ENCODE peak calls at places on chromosomes 6 and 20, in nine cellular contexts. F is endothelial cell of umbilical vein, B is K562, Z is heart left ventricle, A is ovary, L is upper lobe of left lung, R is tibial nerve, S is gastrocnemius medialis, C is Peyer's patch. M is an unnamed sample.
A peak's percentile ranks its signal among the peaks of the same experiment; 100 is the strongest.

GRCh38 chr6:79949235-79949634 is 1.9 kb upstream of the ELOVL4 start:
- DNase-seq in A (peak; percentile 33), C (no peak), S (no peak), Z (no peak), L (peak; percentile 63), B (peak; percentile 33), R (no peak), F (peak; percentile 53), M (peak; percentile 29)

GRCh38 chr6:159008656-159009288 is 8.8 kb upstream of the RSPH3 start:
- DNase-seq in B (no peak), S (no peak), F (peak; percentile 30), A (no peak), R (no peak), L (no peak), C (no peak), Z (no peak), M (no peak)

GRCh38 chr20:5402903-5403531 is 86.3 kb upstream of the PROKR2 start:
- DNase-seq in R (no peak), S (no peak), A (no peak), C (no peak), L (no peak), Z (no peak), F (peak; percentile 30), B (peak; percentile 23), M (no peak)

GRCh38 chr6:110897433-110897832 is 22.8 kb downstream of the AMD1 start:
- DNase-seq in A (no peak), S (no peak), C (no peak), B (no peak), F (no peak), R (no peak), L (no peak), Z (no peak), M (no peak)

GRCh38 chr6:72622094-72622540 is 253 bp downstream of the KCNQ5 start:
- DNase-seq in B (peak; percentile 50), Z (peak; percentile 6), C (no peak), R (no peak), S (no peak), L (peak; percentile 30), F (no peak), A (no peak), M (no peak)

GRCh38 chr6:85418059-85418458 is 31.8 kb upstream of the NT5E start:
- DNase-seq in S (no peak), B (no peak), L (no peak), R (no peak), A (no peak), Z (no peak), F (peak; percentile 50), C (no peak), M (no peak)

GRCh38 chr6:130742282-130742681 is 84.9 kb upstream of the SMLR1 start:
- DNase-seq in C (no peak), F (no peak), B (no peak), A (no peak), R (no peak), L (no peak), S (no peak), Z (no peak), M (no peak)

GRCh38 chr6:107819976-107820551 is 4.0 kb downstream of the SCML4 start:
- DNase-seq in C (no peak), A (no peak), Z (no peak), B (no peak), S (no peak), L (no peak), F (no peak), R (no peak), M (no peak)

GRCh38 chr20:41738584-41739193 is 120.5 kb upstream of the CHD6 start:
- DNase-seq in S (peak; percentile 12), R (no peak), F (peak; percentile 38), Z (peak; percentile 21), C (no peak), L (peak; percentile 35), A (peak; percentile 42), B (peak; percentile 61), M (peak; percentile 80)

DNA sequence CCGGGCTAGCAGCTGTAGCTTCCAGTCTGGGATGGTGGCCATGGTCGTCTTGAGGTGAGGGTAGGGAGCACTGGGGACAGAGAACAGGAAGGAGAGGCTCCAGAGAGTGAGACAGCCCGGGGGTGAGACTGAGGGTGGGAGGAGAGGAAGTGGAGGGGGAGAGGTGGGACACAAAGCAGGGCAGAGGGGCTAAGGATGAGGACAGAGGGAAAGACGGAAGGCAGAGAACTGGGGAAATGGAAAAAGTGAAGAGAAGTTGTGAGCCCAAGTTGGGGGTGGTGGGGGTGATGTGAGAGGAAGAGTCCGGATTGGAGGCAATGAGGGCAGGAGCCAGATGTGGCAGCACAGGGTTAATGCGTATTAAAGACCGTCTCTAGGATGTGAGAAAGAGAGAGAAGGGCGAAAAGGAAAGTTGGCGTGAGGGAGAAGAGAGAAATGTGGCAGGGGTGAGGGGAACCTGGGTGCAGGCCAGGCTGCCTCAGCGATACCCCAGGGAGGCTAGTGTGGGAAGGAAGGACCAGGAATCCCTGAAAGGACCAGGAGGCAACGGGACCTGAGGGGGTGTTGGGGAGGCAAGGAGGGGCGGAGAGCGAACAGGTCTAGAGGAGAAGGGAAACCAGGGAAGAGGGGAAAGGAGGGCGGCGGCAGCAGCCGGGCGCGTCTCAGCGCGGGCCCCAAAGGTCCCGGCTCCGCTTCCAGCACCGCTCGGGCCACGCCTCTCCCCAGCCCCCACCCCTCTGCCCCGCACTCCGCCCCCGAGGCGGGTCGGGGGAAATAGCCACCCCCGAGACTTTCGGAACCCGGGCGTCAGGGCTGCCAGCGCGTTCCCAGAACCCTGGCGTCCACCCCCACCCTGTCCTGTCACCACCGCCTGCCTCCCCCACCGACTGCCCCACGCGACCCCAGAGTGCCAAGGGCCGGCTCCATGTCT is at the start of gene PPP1R18:
- DNase-seq in C (peak; percentile 79), L (peak; percentile 89), Z (peak; percentile 90), F (peak; percentile 28), A (peak; percentile 87), B (peak; percentile 82), R (peak; percentile 72), S (peak; percentile 60), M (peak; percentile 82)
- TF ChIP-seq POLR2A in C (no peak), L (no peak), Z (no peak), F (peak; percentile 88), A (peak; percentile 17), B (peak; percentile 64), R (no peak), S (peak; percentile 13), M (peak; percentile 40)

DNA sequence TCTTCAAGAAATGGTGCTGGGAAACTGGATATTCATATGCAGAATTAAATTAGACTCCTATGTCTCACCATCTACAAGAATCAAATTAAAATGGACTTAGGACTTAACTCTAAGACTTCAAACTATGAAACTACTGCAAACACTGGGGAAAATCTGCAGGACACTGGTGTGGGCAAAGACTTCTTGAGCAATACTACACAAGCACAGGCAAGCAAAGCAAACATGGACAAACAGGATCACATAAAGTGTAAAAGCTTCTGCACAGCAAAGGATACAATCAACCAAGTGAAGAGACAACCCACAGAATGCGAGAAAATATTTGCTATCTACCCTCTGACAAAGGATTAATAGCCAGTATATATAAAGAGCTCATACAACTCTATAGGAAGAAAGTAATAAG is 1161.1 kb upstream of the CITED2 start:
- DNase-seq in A (no peak), Z (no peak), F (no peak), S (no peak), B (no peak), L (no peak), R (no peak), C (no peak), M (no peak)
- TF ChIP-seq POLR2A in A (no peak), Z (no peak), F (no peak), S (no peak), B (no peak), L (no peak), R (no peak), C (no peak), M (no peak)

GRCh38 chr20:3173582-3174441 is 463 bp upstream of the LZTS3 start:
- DNase-seq in L (peak; percentile 88), S (peak; percentile 80), Z (peak; percentile 93), R (peak; percentile 83), F (peak; percentile 81), A (peak; percentile 93), B (peak; percentile 94), C (peak; percentile 94), M (peak; percentile 84)
- TF ChIP-seq POLR2A in L (no peak), S (no peak), Z (no peak), R (no peak), F (peak; percentile 41), A (no peak), B (peak; percentile 54), C (peak; percentile 38), M (peak; percentile 25)

GRCh38 chr6:134516582-134516981 is 198.7 kb upstream of the SGK1 start:
- DNase-seq in Z (no peak), L (no peak), R (no peak), B (no peak), F (no peak), C (no peak), A (no peak), S (no peak), M (no peak)

GRCh38 chr6:134519456-134519855 is 201.5 kb upstream of the SGK1 start:
- DNase-seq in R (no peak), F (peak; percentile 55), Z (peak; percentile 46), A (no peak), L (peak; percentile 74), S (no peak), B (no peak), C (no peak), M (no peak)

GRCh38 chr6:134517863-134518262 is 200.0 kb upstream of the SGK1 start:
- DNase-seq in Z (no peak), L (peak; percentile 47), A (no peak), C (no peak), F (no peak), R (no peak), S (no peak), B (no peak), M (no peak)

GRCh38 chr6:134515976-134516375 is 198.1 kb upstream of the SGK1 start:
- DNase-seq in S (no peak), B (no peak), F (no peak), L (no peak), Z (no peak), C (no peak), A (no peak), R (no peak), M (no peak)

DNA sequence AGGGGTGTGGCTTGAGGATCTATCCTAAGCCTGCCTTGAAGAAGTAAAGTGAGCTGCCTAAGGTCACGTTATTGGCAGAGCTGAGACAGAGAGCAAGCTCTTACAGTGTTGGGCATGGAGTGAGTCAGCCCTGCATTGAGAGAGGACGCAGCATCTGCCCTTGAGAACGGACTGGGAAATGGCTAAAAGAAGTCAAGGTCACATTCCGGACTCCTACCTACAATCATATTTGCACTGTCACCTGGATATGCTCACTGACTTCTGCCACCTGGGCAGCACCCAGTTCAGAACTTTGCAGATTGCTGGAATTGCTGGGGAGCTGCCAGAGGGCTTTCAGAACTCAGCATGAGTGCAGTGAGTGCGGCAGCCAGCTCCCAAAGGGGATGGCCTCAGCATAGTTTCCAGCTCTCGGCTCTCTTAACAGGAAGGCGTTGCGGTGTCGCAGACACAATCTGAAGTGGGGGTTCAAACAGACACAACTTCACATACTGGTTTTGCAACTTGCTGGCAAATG is 199.3 kb upstream of the SGK1 start:
- DNase-seq in Z (peak; percentile 80), C (peak; percentile 71), L (peak; percentile 91), F (peak; percentile 75), A (peak; percentile 75), B (no peak), R (no peak), S (peak; percentile 69), M (peak; percentile 86)
- TF ChIP-seq POLR2A in Z (no peak), C (no peak), L (no peak), F (no peak), A (no peak), B (no peak), R (no peak), S (no peak), M (no peak)